ENCODE peak calls at places on chromosomes 11 and 22, in eight cellular contexts. A is substantia nigra; S is stomach; K is hippocampal formation; J is activated T-cell treated with anti-CD3 and anti-CD28 coated beads, Interleukin-2, amount 50 U/mL, for 72 hours; B is psoas muscle; I is NCI-H460; L is heart right ventricle. D is an unnamed sample.

GRCh38 chr11:71458146-71459070 is 5.4 kb downstream of the NADSYN1 start:
- DNase-seq in A (no peak), S (no peak), K (no peak), J (no peak), B (no peak), I (no peak), L (no peak), D (no peak)

GRCh38 chr11:57417056-57417455 is 9.9 kb downstream of the SLC43A3 start:
- DNase-seq in A (no peak), S (no peak), K (no peak), J (no peak), B (peak), I (no peak), L (no peak), D (no peak)

GRCh38 chr11:128501576-128502549 is 85.5 kb downstream of the ETS1 start:
- DNase-seq in A (no peak), S (no peak), K (peak), J (no peak), B (no peak), I (no peak), L (peak), D (no peak)

GRCh38 chr11:60498853-60499252 is 6.3 kb downstream of the MS4A12 start:
- DNase-seq in A (no peak), S (no peak), K (no peak), J (peak), B (no peak), I (no peak), L (no peak), D (no peak)

GRCh38 chr11:78061088-78061920 is 2.4 kb upstream of the THRSP start:
- DNase-seq in A (peak), S (peak), K (no peak), J (no peak), B (peak), I (no peak), L (peak), D (no peak)

GRCh38 chr22:23146842-23147205 is 1.5 kb downstream of the RAB36 start:
- DNase-seq in A (no peak), S (no peak), K (no peak), J (no peak), B (no peak), I (no peak), L (no peak), D (no peak)

GRCh38 chr11:55701429-55701828 is 39.4 kb downstream of the OR4C6 start:
- DNase-seq in A (no peak), S (no peak), K (no peak), J (no peak), B (no peak), I (no peak), L (no peak), D (no peak)

GRCh38 chr22:41660416-41660815 is 28.3 kb downstream of the SNU13 start:
- DNase-seq in A (peak), S (no peak), K (no peak), J (no peak), B (no peak), I (no peak), L (peak), D (no peak)

GRCh38 chr11:122220321-122220720 is 104.3 kb upstream of the BLID start:
- DNase-seq in A (no peak), S (no peak), K (no peak), J (no peak), B (no peak), I (no peak), L (no peak), D (no peak)

GRCh38 chr11:26947904-26948639 is 45.8 kb upstream of the FIBIN start:
- DNase-seq in A (no peak), S (no peak), K (no peak), J (no peak), B (no peak), I (no peak), L (no peak), D (no peak)

GRCh38 chr22:16955678-16956210 is 52.3 kb downstream of the GAB4 start:
- DNase-seq in A (peak), S (no peak), K (no peak), J (no peak), B (no peak), I (no peak), L (peak), D (peak)